ENCODE peak calls at places on chromosomes 13 and 19, in six cellular contexts. Q is heart left ventricle, E is ascending aorta, H is K562, W is fibroblast of lung, S is IMR-90. I is an unnamed sample.

GRCh38 chr13:94708031-94708571 is 4.2 kb downstream of the SOX21 start:
- DNase-seq in S (no peak), W (no peak), E (no peak), Q (no peak), H (no peak), I (no peak)

GRCh38 chr13:43835701-43836100 is 43.8 kb downstream of the CCDC122 start:
- DNase-seq in H (no peak), W (peak), E (no peak), S (peak), Q (no peak), I (no peak)

GRCh38 chr19:37635076-37636056 is 19.9 kb downstream of the ZFP30 start:
- DNase-seq in H (no peak), E (no peak), W (peak), Q (no peak), S (no peak), I (no peak)

GRCh38 chr19:41860419-41861097 is 503 bp downstream of the RPS19 start:
- DNase-seq in W (peak), S (no peak), Q (no peak), E (no peak), H (no peak), I (no peak)

GRCh38 chr19:41866284-41866683 is 6.2 kb downstream of the RPS19 start:
- DNase-seq in S (no peak), H (no peak), Q (no peak), E (no peak), W (no peak), I (no peak)

GRCh38 chr13:109123971-109124370 is 494.6 kb downstream of the MYO16 start:
- DNase-seq in W (no peak), Q (no peak), S (no peak), E (no peak), H (no peak), I (no peak)

GRCh38 chr13:59766236-59766635 is 397.5 kb downstream of the DIAPH3 start:
- DNase-seq in Q (no peak), S (no peak), W (no peak), H (no peak), E (no peak), I (no peak)

GRCh38 chr19:29673451-29674371 is 8.4 kb downstream of the PLEKHF1 start:
- DNase-seq in E (no peak), Q (no peak), W (no peak), S (no peak), H (no peak), I (no peak)

GRCh38 chr19:46308510-46308909 is 11.7 kb downstream of the HIF3A start:
- DNase-seq in S (no peak), Q (no peak), W (no peak), H (no peak), E (no peak), I (no peak)

GRCh38 chr13:42814868-42815267 is 33.5 kb downstream of the FAM216B start:
- DNase-seq in Q (no peak), E (no peak), W (peak), H (no peak), S (peak), I (no peak)

GRCh38 chr13:34750078-34750703 is 191.9 kb upstream of the NBEA start:
- DNase-seq in Q (peak), E (no peak), W (peak), S (no peak), H (no peak), I (no peak)

GRCh38 chr19:42185281-42185680 is 32.2 kb downstream of the DEDD2 start:
- DNase-seq in W (peak), E (no peak), H (no peak), Q (no peak), S (peak), I (no peak)

GRCh38 chr19:31538879-31539278 is 189.6 kb upstream of the TSHZ3 start:
- DNase-seq in H (no peak), S (no peak), W (no peak), Q (no peak), E (no peak), I (no peak)

GRCh38 chr19:55272142-55272541 is 7.8 kb downstream of the HSPBP1 start:
- DNase-seq in S (no peak), W (no peak), E (no peak), H (no peak), Q (no peak), I (no peak)
- H3K4me3 ChIP-seq in S (no peak), W (no peak), E (no peak), H (no peak), Q (no peak), I (no peak)

GRCh38 chr13:97342936-97343335 is 91.0 kb upstream of the RAP2A start:
- DNase-seq in Q (no peak), W (no peak), S (no peak), E (no peak), H (no peak), I (no peak)
- H3K27ac ChIP-seq in Q (no peak), W (no peak), S (peak), E (peak), H (no peak), I (no peak)

GRCh38 chr19:3868770-3869456 is at the start of gene ZFR2:
- DNase-seq in H (peak), Q (no peak), W (no peak), S (no peak), E (no peak), I (no peak)

GRCh38 chr19:3867971-3868769 is 668 bp downstream of the ZFR2 start:
- DNase-seq in S (no peak), E (no peak), Q (no peak), W (no peak), H (no peak), I (no peak)

GRCh38 chr19:3863648-3864047 is 5.2 kb downstream of the ZFR2 start:
- DNase-seq in H (no peak), W (no peak), Q (no peak), E (no peak), S (no peak), I (no peak)

GRCh38 chr19:3862826-3863500 is 5.9 kb downstream of the ZFR2 start:
- DNase-seq in E (no peak), H (no peak), W (no peak), S (no peak), Q (no peak), I (no peak)

GRCh38 chr19:3866798-3867638 is 1.8 kb downstream of the ZFR2 start:
- DNase-seq in S (no peak), H (no peak), Q (no peak), W (no peak), E (no peak), I (no peak)
- H3K4me3 ChIP-seq in S (no peak), H (no peak), Q (no peak), W (no peak), E (no peak), I (no peak)

GRCh38 chr19:54724142-54724541 is at the start of gene KIR3DL3:
- DNase-seq in Q (no peak), H (no peak), S (no peak), E (no peak), W (no peak), I (no peak)
- H3K27ac ChIP-seq in Q (no peak), H (no peak), S (no peak), E (no peak), W (no peak), I (no peak)

DNA sequence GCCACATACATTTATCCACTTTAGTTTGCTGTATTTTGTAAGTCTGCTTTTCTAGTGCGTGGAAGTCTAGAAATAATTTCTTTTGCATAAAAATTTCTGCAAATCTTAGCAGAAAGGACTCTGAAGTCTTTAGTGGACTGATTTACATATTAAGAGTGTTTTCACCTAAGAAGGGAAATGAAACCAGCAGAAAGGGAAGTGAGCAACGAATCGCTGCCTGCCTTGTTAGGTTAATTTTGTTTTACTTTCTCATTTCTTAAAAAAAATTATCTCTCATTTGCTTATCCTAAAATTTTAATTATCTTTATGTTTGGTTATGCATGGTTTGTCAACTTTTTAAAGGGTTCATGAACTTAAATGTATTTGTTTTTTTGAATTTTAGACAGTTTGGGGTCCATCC is 767 bp upstream of the GPR18 start:
- DNase-seq in E (no peak), S (no peak), H (no peak), Q (no peak), W (no peak), I (no peak)
- H3K4me3 ChIP-seq in E (no peak), S (no peak), H (no peak), Q (peak), W (no peak), I (no peak)

DNA sequence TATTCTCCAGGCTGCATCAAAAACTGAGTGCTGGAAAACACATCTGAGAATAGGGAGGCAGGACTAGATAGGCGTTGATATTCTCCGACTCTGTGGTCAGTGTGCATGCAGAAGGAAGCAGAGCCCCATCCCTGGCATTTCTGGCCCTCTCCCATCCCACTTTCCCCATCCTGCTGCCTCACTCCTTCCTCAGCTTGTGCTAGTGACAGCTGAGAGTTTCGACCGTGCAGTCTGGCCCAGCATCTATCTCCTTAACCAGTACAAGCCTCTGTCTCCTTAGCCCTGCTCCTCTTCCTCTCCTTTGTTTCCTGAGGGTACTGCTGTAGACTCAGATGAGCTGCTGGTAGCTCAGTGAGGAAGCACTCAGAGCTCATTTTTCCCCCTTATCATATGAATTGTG is 163.2 kb downstream of the SUCLA2 start:
- DNase-seq in S (no peak), Q (no peak), H (no peak), E (no peak), W (no peak), I (no peak)
- H3K27ac ChIP-seq in S (no peak), Q (no peak), H (no peak), E (no peak), W (no peak), I (no peak)

DNA sequence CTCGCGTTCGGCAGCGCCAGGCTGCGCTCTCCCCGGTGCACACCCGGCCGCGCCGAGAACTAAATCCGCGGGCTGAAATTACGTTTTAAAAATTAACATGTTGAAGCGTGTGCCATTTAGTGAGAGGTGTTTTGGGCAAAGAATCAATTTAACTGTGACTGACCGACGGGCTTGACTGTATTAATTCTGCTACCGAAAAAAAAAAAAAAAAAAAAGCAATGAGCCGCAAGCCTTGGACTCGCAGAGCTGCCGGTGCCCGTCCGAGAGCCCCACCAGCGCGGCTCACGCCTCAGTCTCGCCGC is 9.6 kb upstream of the SOX1 start:
- DNase-seq in S (no peak), H (no peak), E (no peak), Q (no peak), W (no peak), I (no peak)
- H3K4me3 ChIP-seq in S (no peak), H (no peak), E (no peak), Q (no peak), W (no peak), I (no peak)

GRCh38 chr19:2039082-2039958 is 11.7 kb downstream of the MKNK2 start:
- DNase-seq in E (no peak), S (no peak), Q (no peak), W (no peak), H (peak), I (no peak)
- H3K27ac ChIP-seq in E (peak), S (no peak), Q (peak), W (no peak), H (no peak), I (peak)

I was measured in esophagus squamous epithelium.